ENCODE peak calls at places on chromosomes 16 and 17, in nine cellular contexts. F is OCI-LY7, C is PC-9, H is PC-3, M is SK-N-SH, N is hepatocyte, R is fibroblast of lung, X is neural progenitor cell, U is GM12878. P is an unnamed sample. For H3K9me3 and H3K36me3, the result is how much of the 10 kb centered on the place peaks cover.

GRCh38 chr16:12137344-12138094 is 161.0 kb downstream of the SNX29 start:
- DNase-seq in F (no peak), C (no peak), H (no peak), M (no peak), N (no peak), R (no peak), X (no peak), U (no peak), P (no peak)

GRCh38 chr16:47646914-47647313 is 185.8 kb downstream of the PHKB start:
- DNase-seq in F (no peak), C (no peak), H (no peak), M (no peak), N (no peak), R (no peak), X (no peak), U (no peak), P (no peak)

GRCh38 chr17:48113201-48113676 is 5.7 kb downstream of the SNX11 start:
- DNase-seq in F (no peak), C (no peak), H (no peak), M (no peak), N (no peak), R (no peak), X (no peak), U (peak), P (no peak)

GRCh38 chr16:3675601-3676130 is 21.2 kb downstream of the DNASE1 start:
- DNase-seq in F (no peak), C (no peak), H (no peak), M (peak), N (no peak), R (no peak), X (no peak), U (no peak), P (no peak)

GRCh38 chr17:4167786-4168185 is 24.8 kb downstream of the CYB5D2 start:
- DNase-seq in F (no peak), C (no peak), H (no peak), M (no peak), N (no peak), R (no peak), X (no peak), U (no peak), P (no peak)

GRCh38 chr16:86294535-86294934 is 215.8 kb upstream of the FOXF1 start:
- DNase-seq in F (no peak), C (no peak), H (no peak), M (no peak), N (peak), R (no peak), X (no peak), U (no peak), P (no peak)

GRCh38 chr17:46035112-46035818 is 36.2 kb downstream of the STH start:
- DNase-seq in F (no peak), C (no peak), H (no peak), M (no peak), N (no peak), R (no peak), X (no peak), U (no peak), P (no peak)

GRCh38 chr17:41738801-41739112 is 4.3 kb upstream of the HAP1 start:
- DNase-seq in F (no peak), C (no peak), H (no peak), M (no peak), N (no peak), R (no peak), X (no peak), U (no peak), P (no peak)

GRCh38 chr16:1706386-1707192 is 594 bp downstream of the MAPK8IP3 start:
- DNase-seq in F (peak), C (no peak), H (no peak), M (peak), N (peak), R (peak), X (peak), U (no peak), P (peak)

GRCh38 chr16:4733211-4733742 is 794 bp downstream of the ANKS3 start:
- DNase-seq in F (no peak), C (no peak), H (no peak), M (no peak), N (no peak), R (no peak), X (no peak), U (no peak), P (peak)

GRCh38 chr16:27369806-27370205 is 32.2 kb upstream of the IL21R start:
- DNase-seq in F (no peak), C (no peak), H (peak), M (no peak), N (no peak), R (peak), X (no peak), U (no peak), P (peak)

GRCh38 chr17:82418001-82418986 is at the start of the genes HEXD and OGFOD3:
- DNase-seq in F (peak), C (peak), H (peak), M (peak), N (peak), R (peak), X (peak), U (no peak), P (peak)

GRCh38 chr17:70128727-70129238 is 40.5 kb upstream of the KCNJ2 start:
- DNase-seq in F (no peak), C (no peak), H (no peak), M (no peak), N (no peak), R (no peak), X (no peak), U (no peak), P (no peak)
- H3K9me3 ChIP-seq in F (under half), C (under half), H (under half), M (under half), N (under half), R (under half), X (under half), U (under half), P (under half)

DNA sequence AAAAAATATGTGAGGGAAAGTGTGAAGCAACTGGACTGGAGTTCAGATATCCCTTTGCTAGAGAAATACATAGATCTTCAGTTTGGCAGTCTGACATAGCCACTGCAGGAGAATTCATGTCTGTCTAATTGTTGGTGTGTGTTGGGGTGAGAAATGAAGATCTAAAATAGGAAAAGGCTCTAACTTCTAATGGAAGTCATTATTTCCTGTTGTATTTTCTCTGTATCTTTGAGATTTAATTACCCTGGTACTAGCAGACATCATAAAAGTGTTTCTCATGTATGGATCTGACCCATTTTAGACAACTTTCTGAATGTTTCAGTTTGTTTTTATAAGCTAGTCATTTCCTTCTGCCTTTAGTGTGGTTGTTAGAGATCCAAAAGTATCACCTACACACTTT is 128.3 kb downstream of the NLK start:
- DNase-seq in F (no peak), C (no peak), H (no peak), M (no peak), N (no peak), R (peak), X (no peak), U (no peak), P (peak)
- H3K4me2 ChIP-seq in F (no peak), C (no peak), H (no peak), M (no peak), N (no peak), R (no peak), X (no peak), U (no peak), P (peak)

GRCh38 chr17:77822302-77823030 is 136.0 kb upstream of the TNRC6C start:
- DNase-seq in F (no peak), C (no peak), H (no peak), M (no peak), N (no peak), R (no peak), X (no peak), U (no peak), P (peak)
- H3K36me3 ChIP-seq in F (under half), C (under half), H (under half), M (under half), N (under half), R (under half), X (under half), U (under half), P (under half)

GRCh38 chr17:11550431-11550830 is 47.8 kb upstream of the DNAH9 start:
- DNase-seq in F (no peak), C (no peak), H (no peak), M (no peak), N (no peak), R (no peak), X (no peak), U (no peak), P (no peak)

GRCh38 chr17:11545696-11546095 is 52.6 kb upstream of the DNAH9 start:
- DNase-seq in F (no peak), C (no peak), H (no peak), M (no peak), N (no peak), R (no peak), X (no peak), U (no peak), P (no peak)

GRCh38 chr17:11551442-11551841 is 46.8 kb upstream of the DNAH9 start:
- DNase-seq in F (no peak), C (no peak), H (no peak), M (no peak), N (no peak), R (no peak), X (no peak), U (no peak), P (no peak)

GRCh38 chr17:11545002-11545401 is 53.3 kb upstream of the DNAH9 start:
- DNase-seq in F (no peak), C (no peak), H (no peak), M (no peak), N (no peak), R (no peak), X (no peak), U (no peak), P (no peak)

DNA sequence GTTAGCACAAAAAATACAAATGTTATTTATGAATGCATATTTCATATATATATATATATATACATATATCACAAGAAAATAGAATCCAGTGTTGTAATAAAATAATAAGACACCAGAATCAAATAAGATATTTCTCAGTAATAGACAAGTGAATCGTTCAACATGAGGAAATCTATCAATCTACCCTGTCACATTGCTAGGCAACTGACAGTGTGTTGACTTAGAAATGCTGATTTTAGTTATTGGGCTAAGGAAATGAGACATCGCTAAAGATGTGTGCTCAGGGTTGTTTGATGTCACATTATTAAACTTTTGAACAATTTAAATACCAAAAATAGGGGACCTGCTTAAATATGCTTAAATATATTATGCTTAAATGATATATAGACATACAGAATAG is 49.9 kb upstream of the DNAH9 start:
- DNase-seq in F (no peak), C (no peak), H (no peak), M (no peak), N (no peak), R (no peak), X (no peak), U (no peak), P (no peak)
- H3K9me3 ChIP-seq in F (under half), C (under half), H (under half), M (under half), N (under half), R (under half), X (under half), U (under half), P (under half)

DNA sequence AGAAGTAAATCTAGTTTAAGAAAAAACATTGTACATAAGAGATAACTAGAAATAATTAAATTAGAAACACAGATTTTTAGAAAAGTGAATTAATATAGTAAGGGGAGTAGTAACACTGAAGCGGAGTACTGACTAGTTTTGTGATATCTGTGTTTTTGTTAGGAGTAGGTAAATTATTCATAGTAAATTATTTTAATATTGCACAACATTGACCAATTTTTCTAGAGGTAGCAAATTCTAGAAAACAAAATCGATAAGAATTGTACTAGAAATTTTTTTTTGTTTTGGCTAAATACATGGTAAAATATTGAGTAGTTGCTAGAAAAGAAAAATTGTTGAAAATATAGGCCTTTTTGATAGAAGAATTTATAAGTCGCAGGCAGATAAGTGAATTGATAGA is 156.5 kb downstream of the CHD9 start:
- DNase-seq in F (no peak), C (no peak), H (no peak), M (no peak), N (no peak), R (no peak), X (no peak), U (no peak), P (no peak)
- H3K4me2 ChIP-seq in F (peak), C (no peak), H (peak), M (peak), N (peak), R (peak), X (peak), U (peak), P (peak)

P was measured in GM23248.